ENCODE peak calls at places on chromosomes 3 and 15, in nine cellular contexts. V is IMR-90, T is PC-3, O is body of pancreas, K is coronary artery, M is esophagus squamous epithelium, D is upper lobe of right lung, N is thoracic aorta, X is brain microvascular endothelial cell. H is an unnamed sample.

GRCh38 chr3:134232146-134232545 is 18.5 kb downstream of the RYK start:
- DNase-seq in V (peak; percentile 55), T (peak; percentile 32), O (no peak), K (no peak), M (no peak), D (no peak), N (no peak), X (no peak), H (no peak)

GRCh38 chr3:153103406-153103945 is 58.5 kb upstream of the RAP2B start:
- DNase-seq in V (no peak), T (no peak), O (no peak), K (no peak), M (no peak), D (no peak), N (no peak), X (no peak), H (no peak)

GRCh38 chr3:77370413-77370812 is 330.5 kb downstream of the ROBO2 start:
- DNase-seq in V (peak; percentile 76), T (peak; percentile 78), O (peak; percentile 26), K (no peak), M (no peak), D (no peak), N (no peak), X (peak; percentile 78), H (peak; percentile 34)

GRCh38 chr3:174613173-174613572 is 246.0 kb upstream of the NAALADL2 start:
- DNase-seq in V (no peak), T (no peak), O (no peak), K (no peak), M (no peak), D (no peak), N (no peak), X (no peak), H (no peak)

GRCh38 chr15:63501256-63502089 is 2.9 kb upstream of the USP3 start:
- DNase-seq in V (peak; percentile 97), T (peak; percentile 79), O (peak; percentile 83), K (peak; percentile 92), M (no peak), D (peak; percentile 90), N (peak; percentile 79), X (peak; percentile 88), H (peak; percentile 83)

GRCh38 chr15:27906802-27907201 is 192.3 kb downstream of the OCA2 start:
- DNase-seq in V (no peak), T (no peak), O (no peak), K (no peak), M (no peak), D (no peak), N (no peak), X (no peak), H (no peak)

GRCh38 chr3:118559286-118559685 is 475.4 kb downstream of the IGSF11 start:
- DNase-seq in V (no peak), T (no peak), O (no peak), K (no peak), M (no peak), D (no peak), N (no peak), X (no peak), H (no peak)

GRCh38 chr3:194330579-194330978 is 20.5 kb downstream of the CPN2 start:
- DNase-seq in V (peak; percentile 75), T (peak; percentile 75), O (peak; percentile 81), K (no peak), M (no peak), D (no peak), N (no peak), X (no peak), H (peak; percentile 85)

GRCh38 chr3:49298511-49298910 is 21.5 kb upstream of the C3orf62 start:
- DNase-seq in V (no peak), T (no peak), O (no peak), K (no peak), M (no peak), D (no peak), N (no peak), X (no peak), H (no peak)
- H3K27ac ChIP-seq in V (no peak overlapping the region), T (no peak overlapping the region), O (no peak overlapping the region), K (no peak overlapping the region), M (no peak overlapping the region), D (no peak overlapping the region), N (no peak overlapping the region), X (no peak overlapping the region), H (peak overlapping the region; percentile 94)

GRCh38 chr3:9948586-9948985 is 3.6 kb downstream of the PRRT3 start:
- DNase-seq in V (no peak), T (no peak), O (no peak), K (no peak), M (no peak), D (no peak), N (no peak), X (no peak), H (no peak)

GRCh38 chr3:9949115-9949514 is 3.1 kb downstream of the PRRT3 start:
- DNase-seq in V (no peak), T (no peak), O (no peak), K (no peak), M (no peak), D (no peak), N (no peak), X (no peak), H (no peak)

GRCh38 chr3:9946112-9947024 is 5.8 kb downstream of the PRRT3 start:
- DNase-seq in V (peak; percentile 81), T (peak; percentile 96), O (peak; percentile 95), K (peak; percentile 92), M (peak; percentile 36), D (peak; percentile 96), N (peak; percentile 57), X (peak; percentile 84), H (peak; percentile 65)

GRCh38 chr3:9945358-9945757 is 6.8 kb downstream of the PRRT3 start:
- DNase-seq in V (no peak), T (no peak), O (no peak), K (no peak), M (no peak), D (no peak), N (no peak), X (no peak), H (no peak)

GRCh38 chr3:9947025-9947995 is 4.9 kb downstream of the PRRT3 start:
- DNase-seq in V (peak; percentile 33), T (peak; percentile 95), O (peak; percentile 88), K (peak; percentile 83), M (no peak), D (peak; percentile 90), N (no peak), X (peak; percentile 38), H (peak; percentile 58)
- TF ChIP-seq CTCF in V (peak; percentile 42), T (peak; percentile 63), O (peak; percentile 53), K (peak; percentile 57), M (peak; percentile 73), D (peak; percentile 56), N (peak; percentile 75), X (peak; percentile 54), H (peak; percentile 47)

GRCh38 chr3:11610044-11610671 is 33.6 kb downstream of the VGLL4 start:
- DNase-seq in V (peak; percentile 65), T (no peak), O (no peak), K (no peak), M (no peak), D (no peak), N (no peak), X (peak; percentile 56), H (no peak)

GRCh38 chr3:11611271-11611893 is 32.3 kb downstream of the VGLL4 start:
- DNase-seq in V (no peak), T (no peak), O (no peak), K (no peak), M (no peak), D (no peak), N (no peak), X (no peak), H (no peak)

GRCh38 chr3:11607816-11608215 is 35.9 kb downstream of the VGLL4 start:
- DNase-seq in V (peak; percentile 70), T (no peak), O (no peak), K (no peak), M (no peak), D (no peak), N (no peak), X (peak; percentile 14), H (no peak)

GRCh38 chr3:11610700-11611099 is 33.0 kb downstream of the VGLL4 start:
- DNase-seq in V (no peak), T (no peak), O (no peak), K (no peak), M (no peak), D (no peak), N (no peak), X (no peak), H (no peak)

DNA sequence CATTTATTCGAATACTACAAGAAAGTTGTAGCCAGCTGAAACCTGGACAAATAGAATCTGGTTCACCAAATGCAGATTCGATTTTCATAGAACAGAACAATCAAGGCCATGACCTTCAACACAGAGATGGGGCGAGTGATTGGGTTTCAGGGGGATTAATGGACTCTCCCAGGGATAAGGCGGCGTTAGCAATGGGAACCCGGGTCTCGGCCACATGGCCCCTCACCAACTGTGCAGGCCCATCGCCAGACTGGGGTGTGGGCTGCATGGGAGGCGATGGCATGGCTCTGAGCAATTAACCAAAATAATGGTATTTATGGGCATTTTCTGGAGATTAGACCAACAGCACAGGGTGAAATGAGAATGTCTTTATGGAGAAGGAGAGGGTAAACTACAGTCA is 34.2 kb downstream of the VGLL4 start:
- DNase-seq in V (no peak), T (no peak), O (no peak), K (no peak), M (no peak), D (no peak), N (no peak), X (no peak), H (no peak)
- H3K27ac ChIP-seq in V (peak overlapping the region; percentile 36), T (no peak overlapping the region), O (no peak overlapping the region), K (peak overlapping the region; percentile 36), M (no peak overlapping the region), D (no peak overlapping the region), N (no peak overlapping the region), X (peak overlapping the region; percentile 5), H (peak overlapping the region; percentile 63)

GRCh38 chr3:57949779-57950618 is 58.2 kb upstream of the FLNB start:
- DNase-seq in V (no peak), T (peak; percentile 59), O (peak; percentile 61), K (no peak), M (no peak), D (peak; percentile 67), N (no peak), X (no peak), H (peak; percentile 60)
- TF ChIP-seq CTCF in V (peak; percentile 16), T (peak; percentile 49), O (peak; percentile 20), K (peak; percentile 26), M (no peak), D (peak; percentile 24), N (peak; percentile 67), X (peak; percentile 44), H (peak; percentile 35)

DNA sequence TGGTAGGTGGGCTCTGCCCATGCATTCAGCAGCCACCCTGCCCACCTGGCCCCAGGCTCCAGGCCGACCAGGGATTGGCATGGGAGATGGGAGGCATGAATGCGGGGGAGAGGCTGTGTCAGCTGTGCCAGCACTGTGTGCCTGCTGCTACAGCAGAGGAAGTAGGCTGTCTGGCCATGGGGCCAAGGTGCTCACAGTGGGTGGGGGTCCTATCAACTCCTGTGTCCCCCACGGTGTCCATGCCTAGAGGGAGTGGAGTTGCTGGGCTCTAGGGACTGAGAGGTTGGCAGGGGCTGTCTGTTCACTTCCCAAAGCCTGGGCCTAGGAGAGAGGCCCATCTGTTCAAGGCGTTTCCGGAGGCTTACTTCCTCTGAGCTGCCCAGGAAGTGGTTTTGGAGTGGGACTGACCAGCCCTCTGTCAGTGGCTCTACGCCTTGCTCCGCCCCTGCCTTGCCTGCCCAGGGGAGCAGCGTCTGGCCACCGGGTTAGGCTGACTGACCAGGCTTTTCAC is 5.8 kb downstream of the PRKCD start:
- DNase-seq in V (peak; percentile 64), T (peak; percentile 43), O (no peak), K (no peak), M (no peak), D (peak; percentile 88), N (no peak), X (peak; percentile 25), H (no peak)
- H3K27ac ChIP-seq in V (peak overlapping the region; percentile 12), T (no peak overlapping the region), O (peak overlapping the region; percentile 47), K (peak overlapping the region; percentile 78), M (peak overlapping the region; percentile 12), D (peak overlapping the region; percentile 70), N (peak overlapping the region; percentile 54), X (no peak overlapping the region), H (peak overlapping the region; percentile 36)

GRCh38 chr3:55619186-55619808 is 132.2 kb upstream of the WNT5A start:
- DNase-seq in V (no peak), T (no peak), O (no peak), K (no peak), M (no peak), D (no peak), N (no peak), X (no peak), H (no peak)
- TF ChIP-seq CTCF in V (no peak), T (no peak), O (no peak), K (no peak), M (no peak), D (no peak), N (no peak), X (no peak), H (no peak)

H was measured in RWPE1.